ENCODE peak calls at places on chromosomes 16 and 17, in nine cellular contexts. V is HCT116, O is PC-3, I is GM23248, M is hepatocyte, E is PC-9, S is Karpas-422, J is MM.1S, P is SK-N-SH. U is an unnamed sample. For H3K9me2 and H3K9me3, the result is how much of the 10 kb centered on the place peaks cover.

GRCh38 chr17:18157354-18157985 is 26.2 kb upstream of the ALKBH5 start:
- DNase-seq in E (no peak), O (no peak), S (no peak), I (no peak), V (no peak), J (no peak), M (no peak), P (no peak), U (no peak)

GRCh38 chr17:6092182-6092922 is 22.2 kb downstream of the WSCD1 start:
- DNase-seq in V (no peak), S (no peak), O (no peak), M (no peak), J (no peak), P (no peak), I (no peak), E (no peak), U (no peak)

GRCh38 chr17:79841369-79842135 is 2.3 kb upstream of the CBX4 start:
- DNase-seq in E (no peak), O (no peak), V (no peak), J (no peak), M (peak), S (no peak), P (no peak), I (no peak), U (no peak)

GRCh38 chr16:17475104-17475503 is 4.3 kb upstream of the XYLT1 start:
- DNase-seq in I (no peak), M (no peak), P (no peak), J (no peak), E (no peak), S (no peak), O (no peak), V (no peak), U (no peak)

GRCh38 chr17:78678220-78678554 is 101.0 kb upstream of the DNAH17 start:
- DNase-seq in P (no peak), O (no peak), I (no peak), S (no peak), V (no peak), M (no peak), E (no peak), J (no peak), U (no peak)

GRCh38 chr17:59093702-59094231 is 12.9 kb downstream of the TRIM37 start:
- DNase-seq in V (no peak), S (no peak), I (peak), P (no peak), M (peak), O (peak), E (peak), J (no peak), U (no peak)

GRCh38 chr17:72969293-72969692 is 123.2 kb downstream of the SLC39A11 start:
- DNase-seq in O (no peak), P (no peak), J (no peak), M (no peak), S (no peak), E (no peak), I (no peak), V (no peak), U (no peak)

GRCh38 chr17:45677770-45678169 is 106.3 kb upstream of the CRHR1 start:
- DNase-seq in J (no peak), P (no peak), V (no peak), I (peak), S (no peak), O (peak), M (no peak), E (no peak), U (no peak)

GRCh38 chr17:64216385-64217248 is 46.4 kb downstream of the TEX2 start:
- DNase-seq in V (no peak), O (no peak), J (no peak), P (peak), M (peak), S (no peak), E (no peak), I (peak), U (no peak)

GRCh38 chr16:75946058-75946457 is 219.8 kb upstream of the CPHXL start:
- DNase-seq in I (no peak), M (no peak), O (no peak), P (no peak), V (no peak), J (no peak), S (no peak), E (no peak), U (no peak)

GRCh38 chr17:72187544-72187943 is 66.7 kb downstream of the SOX9 start:
- DNase-seq in P (no peak), M (no peak), I (no peak), V (no peak), J (no peak), E (no peak), O (no peak), S (no peak), U (no peak)

GRCh38 chr17:7818026-7818425 is 16.0 kb upstream of the KDM6B start:
- DNase-seq in E (no peak), I (no peak), V (no peak), P (no peak), J (no peak), M (peak), O (no peak), S (no peak), U (no peak)

GRCh38 chr17:36697907-36698526 is 96.6 kb downstream of the MRM1 start:
- DNase-seq in S (no peak), J (no peak), P (no peak), I (no peak), V (no peak), O (no peak), M (peak), E (no peak), U (no peak)

GRCh38 chr16:65235339-65236177 is 113.7 kb upstream of the CDH11 start:
- DNase-seq in M (no peak), I (no peak), S (no peak), O (no peak), P (no peak), J (no peak), V (no peak), E (no peak), U (no peak)

GRCh38 chr16:5069854-5070253 is 1.8 kb upstream of the ALG1 start:
- DNase-seq in P (no peak), M (no peak), I (no peak), S (no peak), J (no peak), E (no peak), O (no peak), V (no peak), U (no peak)

GRCh38 chr16:20746461-20746860 is 4.8 kb upstream of the THUMPD1 start:
- DNase-seq in S (no peak), M (no peak), J (no peak), V (no peak), O (no peak), I (no peak), P (no peak), E (no peak), U (no peak)

GRCh38 chr16:9757687-9758086 is 424.5 kb downstream of the GRIN2A start:
- DNase-seq in I (no peak), S (no peak), V (no peak), J (no peak), M (no peak), O (no peak), P (no peak), E (no peak), U (no peak)

GRCh38 chr16:30185683-30186421 is 2.5 kb downstream of the CORO1A start:
- DNase-seq in S (peak), J (peak), P (peak), M (no peak), O (no peak), V (no peak), E (no peak), I (no peak), U (peak)

GRCh38 chr17:42676424-42677011 is at the start of gene PLEKHH3:
- DNase-seq in J (peak), I (no peak), E (no peak), P (no peak), S (peak), O (no peak), M (no peak), V (no peak), U (peak)

GRCh38 chr17:65677932-65678331 is 116.5 kb upstream of the AXIN2 start:
- DNase-seq in S (no peak), P (no peak), J (no peak), E (no peak), M (no peak), V (no peak), O (peak), I (peak), U (no peak)

GRCh38 chr17:259341-259976 is 78.0 kb upstream of the DOC2B start:
- DNase-seq in P (no peak), O (no peak), M (no peak), E (no peak), S (no peak), J (no peak), I (no peak), V (no peak), U (no peak)

GRCh38 chr17:5254903-5255521 is 20.4 kb upstream of the SCIMP start:
- DNase-seq in E (peak), I (no peak), O (peak), S (no peak), M (no peak), J (no peak), V (no peak), P (no peak), U (peak)

GRCh38 chr17:40095944-40096791 is 4.2 kb downstream of the NR1D1 start:
- DNase-seq in J (peak), I (peak), V (no peak), P (no peak), O (no peak), E (no peak), S (no peak), M (no peak), U (peak)

GRCh38 chr16:84040823-84041391 is 1.7 kb downstream of the SLC38A8 start:
- DNase-seq in P (no peak), S (no peak), M (no peak), O (no peak), I (peak), J (no peak), V (no peak), E (peak), U (no peak)

GRCh38 chr17:16465861-16466338 is 26.1 kb downstream of the LRRC75A start:
- DNase-seq in S (no peak), P (no peak), M (peak), I (no peak), E (peak), J (no peak), V (no peak), O (no peak), U (no peak)

GRCh38 chr16:12917653-12918052 is 16.3 kb downstream of the SHISA9 start:
- DNase-seq in V (no peak), S (no peak), I (no peak), J (no peak), E (peak), O (no peak), M (no peak), P (no peak), U (no peak)

GRCh38 chr17:60127068-60128064 is 22.4 kb upstream of the CA4 start:
- DNase-seq in I (no peak), P (peak), V (no peak), J (no peak), E (no peak), M (no peak), S (no peak), O (no peak), U (no peak)

GRCh38 chr16:21163576-21163975 is 5.1 kb downstream of the LDAF1 start:
- DNase-seq in O (peak), M (no peak), P (no peak), I (peak), S (no peak), V (no peak), J (no peak), E (no peak), U (no peak)

GRCh38 chr16:35562471-35562870 is 2103.1 kb downstream of the TP53TG3F start:
- DNase-seq in J (peak), I (no peak), E (no peak), P (no peak), V (no peak), M (no peak), O (no peak), S (no peak), U (no peak)

GRCh38 chr17:45149037-45149668 is 878 bp downstream of the HEXIM1 start:
- DNase-seq in O (peak), I (peak), M (peak), J (peak), S (peak), P (peak), V (peak), E (peak), U (peak)

GRCh38 chr17:66849851-66850580 is 15.1 kb downstream of the CACNG5 start:
- DNase-seq in M (no peak), I (no peak), E (no peak), O (no peak), S (no peak), P (no peak), J (no peak), V (no peak), U (no peak)

GRCh38 chr17:80624864-80625263 is 80.2 kb downstream of the RPTOR start:
- DNase-seq in P (no peak), O (no peak), V (no peak), M (no peak), S (no peak), E (no peak), J (no peak), I (no peak), U (no peak)

GRCh38 chr17:15942207-15942833 is 2.6 kb upstream of the ADORA2B start:
- DNase-seq in V (no peak), P (no peak), S (peak), E (no peak), J (no peak), O (peak), I (peak), M (no peak), U (no peak)

DNA sequence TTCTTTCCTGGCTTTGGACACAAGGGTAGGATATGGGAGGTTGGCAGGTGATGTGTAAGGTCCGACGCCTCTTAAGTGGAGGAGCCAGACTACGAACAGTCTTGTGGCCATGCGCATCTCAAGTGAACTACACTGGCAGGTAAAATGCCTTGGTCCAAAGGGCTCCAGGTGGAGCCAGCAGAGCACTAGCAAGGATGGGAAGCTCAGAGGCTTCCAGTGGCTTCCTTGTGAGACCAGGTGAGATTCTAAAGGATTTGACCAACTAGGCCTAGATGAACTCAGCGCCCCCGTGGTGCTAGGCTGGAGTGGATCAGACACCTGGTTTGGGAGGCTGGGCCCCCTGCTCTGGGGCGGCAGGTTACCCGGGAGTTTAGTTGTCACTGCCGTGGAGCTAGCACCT is 984 bp upstream of the RPS2 start:
- DNase-seq in I (no peak), V (no peak), S (peak), M (no peak), J (no peak), E (no peak), O (no peak), P (no peak), U (peak)
- H3K9me2 ChIP-seq in I (under half), V (under half), S (under half), M (under half), J (under half), E (under half), O (under half), P (under half), U (under half)

GRCh38 chr16:3408561-3409197 is 7.7 kb downstream of the ZNF174 start:
- DNase-seq in J (no peak), M (no peak), P (no peak), V (no peak), S (no peak), E (no peak), I (no peak), O (no peak), U (no peak)
- H3K9me3 ChIP-seq in J (under half), M (half or more), P (under half), V (under half), S (half or more), E (half or more), I (under half), O (under half), U (under half)

GRCh38 chr17:30248786-30249185 is 13.3 kb upstream of the SLC6A4 start:
- DNase-seq in J (no peak), P (no peak), V (no peak), M (no peak), O (no peak), S (no peak), E (no peak), I (no peak), U (no peak)

GRCh38 chr17:30251931-30252330 is 16.4 kb upstream of the SLC6A4 start:
- DNase-seq in P (no peak), E (no peak), S (no peak), I (no peak), O (no peak), J (no peak), M (no peak), V (no peak), U (no peak)

GRCh38 chr17:30253316-30253715 is 17.8 kb upstream of the SLC6A4 start:
- DNase-seq in O (no peak), V (no peak), I (no peak), J (no peak), E (no peak), P (no peak), M (no peak), S (no peak), U (no peak)

GRCh38 chr17:30246460-30246859 is 11.0 kb upstream of the SLC6A4 start:
- DNase-seq in S (no peak), J (no peak), I (no peak), M (no peak), O (no peak), E (no peak), P (no peak), V (no peak), U (no peak)

DNA sequence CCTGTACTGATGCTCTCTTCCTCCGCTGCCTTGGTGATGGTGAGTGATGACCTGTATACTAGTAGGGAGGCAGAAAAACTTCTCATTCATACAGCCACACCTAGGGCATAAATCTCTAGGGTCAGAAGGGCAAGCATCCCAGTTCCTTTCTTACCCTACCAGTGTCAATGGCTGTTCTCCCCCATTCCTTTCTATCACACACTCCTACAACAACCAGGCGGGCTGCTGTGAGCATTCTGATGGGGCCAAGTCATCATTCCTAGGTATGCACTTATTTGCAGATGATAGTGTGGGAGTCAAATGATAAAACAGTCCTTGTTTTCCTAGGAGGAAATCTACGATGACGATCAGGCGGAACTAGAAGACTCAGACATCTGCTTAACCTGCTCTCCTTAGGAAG is 14.0 kb upstream of the SLC6A4 start:
- DNase-seq in E (no peak), S (no peak), I (no peak), J (no peak), O (no peak), M (no peak), V (no peak), P (no peak), U (no peak)
- H3K9me2 ChIP-seq in E (under half), S (under half), I (under half), J (under half), O (under half), M (under half), V (under half), P (under half), U (under half)

GRCh38 chr17:31621566-31621965 is 230.1 kb downstream of the RAB11FIP4 start:
- DNase-seq in M (no peak), V (no peak), J (no peak), P (no peak), E (no peak), I (no peak), S (no peak), O (no peak), U (no peak)

GRCh38 chr17:31627960-31628359 is 231.1 kb downstream of the COPRS start:
- DNase-seq in E (no peak), S (no peak), V (no peak), J (no peak), I (peak), P (no peak), M (no peak), O (peak), U (no peak)

GRCh38 chr17:31629696-31630470 is 229.2 kb downstream of the COPRS start:
- DNase-seq in P (no peak), V (no peak), S (no peak), E (no peak), O (no peak), M (no peak), I (peak), J (no peak), U (no peak)

GRCh38 chr17:31623990-31624389 is 232.5 kb downstream of the RAB11FIP4 start:
- DNase-seq in I (no peak), S (no peak), V (no peak), M (no peak), J (no peak), E (no peak), P (no peak), O (peak), U (no peak)
- H3K9me3 ChIP-seq in I (under half), S (under half), V (under half), M (under half), J (under half), E (under half), P (under half), O (under half), U (under half)

GRCh38 chr17:69466905-69467630 is 52.6 kb downstream of the MAP2K6 start:
- DNase-seq in M (peak), P (peak), E (no peak), S (no peak), J (no peak), V (no peak), I (peak), O (peak), U (no peak)
- H3K9me2 ChIP-seq in M (under half), P (under half), E (under half), S (under half), J (under half), V (under half), I (under half), O (under half), U (under half)

DNA sequence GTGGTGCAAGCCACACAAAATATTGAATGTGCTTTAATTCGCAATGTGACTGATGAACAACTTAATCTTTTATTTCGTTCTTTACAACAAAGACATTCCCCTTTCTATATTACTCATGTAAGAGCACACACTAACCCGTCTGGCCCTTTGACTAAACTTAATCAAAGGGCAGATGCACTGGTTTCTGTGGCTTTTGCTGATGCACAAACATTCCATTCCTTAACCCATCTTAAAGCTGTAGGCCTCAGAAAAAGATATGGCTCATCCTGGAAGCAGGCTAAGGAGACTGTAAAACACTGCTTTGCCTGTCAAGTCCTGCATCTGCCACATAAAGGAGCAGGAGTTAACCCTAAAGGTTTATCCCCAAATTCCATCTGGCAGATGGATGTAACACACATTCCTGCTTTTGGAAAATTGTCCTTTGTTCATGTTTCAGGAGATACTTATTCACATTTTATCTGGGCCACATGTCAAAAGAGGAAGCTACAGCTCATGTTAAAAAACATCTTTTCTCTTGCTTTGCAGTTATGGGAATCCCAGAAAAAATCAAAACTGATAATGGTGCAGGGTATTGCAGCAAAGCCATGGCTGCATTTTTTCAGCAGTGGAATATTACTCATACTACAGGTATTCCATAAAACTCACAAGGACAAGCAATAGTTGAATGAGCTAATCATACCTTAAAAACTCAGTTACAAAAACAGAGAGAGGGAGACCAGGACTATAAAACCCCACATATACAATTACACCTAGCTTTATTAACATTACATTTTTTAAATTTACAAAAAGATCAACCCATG is 137.2 kb downstream of the AHSP start:
- DNase-seq in P (no peak), E (no peak), O (peak), I (peak), M (no peak), S (no peak), J (no peak), V (no peak), U (no peak)
- H3K9me3 ChIP-seq in P (under half), E (under half), O (under half), I (under half), M (under half), S (under half), J (under half), V (under half), U (under half)

GRCh38 chr17:41575336-41575735 is 3.5 kb upstream of the KRT9 start:
- DNase-seq in O (no peak), P (no peak), J (no peak), I (no peak), V (no peak), M (no peak), E (no peak), S (no peak), U (no peak)
- H3K9me2 ChIP-seq in O (under half), P (under half), J (under half), I (under half), V (under half), M (under half), E (under half), S (under half), U (under half)

GRCh38 chr17:32320847-32321246 is 21.1 kb downstream of the C17orf75 start:
- DNase-seq in P (no peak), J (no peak), O (no peak), I (no peak), M (no peak), S (no peak), V (no peak), E (no peak), U (no peak)

GRCh38 chr17:32327911-32328310 is 14.1 kb downstream of the C17orf75 start:
- DNase-seq in S (no peak), E (no peak), P (no peak), I (no peak), O (no peak), J (no peak), V (no peak), M (no peak), U (no peak)

GRCh38 chr17:32323784-32324590 is 18.0 kb downstream of the C17orf75 start:
- DNase-seq in V (no peak), O (peak), J (peak), S (no peak), M (no peak), I (peak), P (peak), E (no peak), U (no peak)

GRCh38 chr17:32319548-32319905 is 22.4 kb downstream of the C17orf75 start:
- DNase-seq in M (peak), O (peak), V (peak), S (peak), I (peak), J (peak), E (peak), P (peak), U (peak)

GRCh38 chr17:32323046-32323445 is 18.9 kb downstream of the C17orf75 start:
- DNase-seq in V (no peak), O (no peak), E (no peak), I (no peak), S (no peak), M (no peak), P (no peak), J (no peak), U (no peak)
- H3K9me3 ChIP-seq in V (under half), O (under half), E (under half), I (under half), S (under half), M (under half), P (under half), J (under half), U (under half)